ENCODE peak calls at places on chromosomes 2 and 18, in four cellular contexts. One of them, this sample, is unnamed.

GRCh38 chr2:181106789-181107418 is 126.5 kb downstream of the UBE2E3 start:
- DNase-seq in GM23248: peak; percentile 86
- DNase-seq in MM.1S: peak; percentile 43
- DNase-seq in SK-N-SH: no peak
- DNase-seq in this sample: peak; percentile 88

GRCh38 chr2:219018726-219019125 is 22.6 kb downstream of the CFAP65 start:
- DNase-seq in GM23248: no peak
- DNase-seq in MM.1S: no peak
- DNase-seq in SK-N-SH: no peak
- DNase-seq in this sample: no peak

GRCh38 chr2:31401580-31401979 is 13.0 kb downstream of the XDH start:
- DNase-seq in GM23248: peak; percentile 95
- DNase-seq in MM.1S: no peak
- DNase-seq in SK-N-SH: no peak
- DNase-seq in this sample: peak; percentile 96

GRCh38 chr2:203737360-203737759 is 30.9 kb downstream of the CD28 start:
- DNase-seq in GM23248: peak; percentile 60
- DNase-seq in MM.1S: no peak
- DNase-seq in SK-N-SH: no peak
- DNase-seq in this sample: peak; percentile 45

GRCh38 chr18:48902023-48902855 is 48.5 kb downstream of the SMAD7 start:
- DNase-seq in GM23248: peak; percentile 94
- DNase-seq in MM.1S: no peak
- DNase-seq in SK-N-SH: peak; percentile 75
- DNase-seq in this sample: peak; percentile 66

GRCh38 chr2:27860111-27860510 is 30.1 kb downstream of the RBKS start:
- DNase-seq in GM23248: peak; percentile 87
- DNase-seq in MM.1S: no peak
- DNase-seq in SK-N-SH: no peak
- DNase-seq in this sample: peak; percentile 69

GRCh38 chr18:62637807-62638687 is 77.3 kb upstream of the PHLPP1 start:
- DNase-seq in GM23248: peak; percentile 44
- DNase-seq in MM.1S: peak; percentile 61
- DNase-seq in SK-N-SH: peak; percentile 34
- DNase-seq in this sample: peak; percentile 64

GRCh38 chr2:152385718-152386117 is 50.7 kb downstream of the FMNL2 start:
- DNase-seq in GM23248: no peak
- DNase-seq in MM.1S: no peak
- DNase-seq in SK-N-SH: no peak
- DNase-seq in this sample: no peak

GRCh38 chr2:38498039-38498438 is 104.7 kb downstream of the HNRNPLL start:
- DNase-seq in GM23248: no peak
- DNase-seq in MM.1S: no peak
- DNase-seq in SK-N-SH: no peak
- DNase-seq in this sample: no peak

GRCh38 chr18:54162431-54162830 is 62.0 kb downstream of the MBD2 start:
- DNase-seq in GM23248: peak; percentile 87
- DNase-seq in MM.1S: no peak
- DNase-seq in SK-N-SH: no peak
- DNase-seq in this sample: peak; percentile 83

GRCh38 chr2:30371028-30371708 is 75.9 kb upstream of the LCLAT1 start:
- DNase-seq in GM23248: no peak
- DNase-seq in MM.1S: no peak
- DNase-seq in SK-N-SH: no peak
- DNase-seq in this sample: no peak

GRCh38 chr2:144430722-144431163 is 89.2 kb downstream of the ZEB2 start:
- DNase-seq in GM23248: peak; percentile 61
- DNase-seq in MM.1S: no peak
- DNase-seq in SK-N-SH: peak; percentile 8
- DNase-seq in this sample: no peak

GRCh38 chr2:232292395-232293154 is 86.0 kb upstream of the ALPP start:
- DNase-seq in GM23248: peak; percentile 66
- DNase-seq in MM.1S: peak; percentile 67
- DNase-seq in SK-N-SH: peak; percentile 25
- DNase-seq in this sample: peak; percentile 68

GRCh38 chr2:135657806-135658582 is 83.7 kb upstream of the UBXN4 start:
- DNase-seq in GM23248: no peak
- DNase-seq in MM.1S: no peak
- DNase-seq in SK-N-SH: no peak
- DNase-seq in this sample: no peak

GRCh38 chr2:238893349-238894000 is 45.6 kb downstream of the TWIST2 start:
- DNase-seq in GM23248: peak; percentile 66
- DNase-seq in MM.1S: no peak
- DNase-seq in SK-N-SH: no peak
- DNase-seq in this sample: no peak

GRCh38 chr2:29518010-29518409 is 402.8 kb downstream of the CLIP4 start:
- DNase-seq in GM23248: peak; percentile 58
- DNase-seq in MM.1S: no peak
- DNase-seq in SK-N-SH: peak; percentile 60
- DNase-seq in this sample: peak; percentile 40

GRCh38 chr2:152284398-152284797 is 50.6 kb upstream of the FMNL2 start:
- DNase-seq in GM23248: no peak
- DNase-seq in MM.1S: no peak
- DNase-seq in SK-N-SH: no peak
- DNase-seq in this sample: no peak

GRCh38 chr2:109560265-109560664 is 53.5 kb downstream of the SEPTIN10 start:
- DNase-seq in GM23248: peak; percentile 88
- DNase-seq in MM.1S: no peak
- DNase-seq in SK-N-SH: no peak
- DNase-seq in this sample: peak; percentile 63

GRCh38 chr18:56593906-56594305 is 44.5 kb downstream of the TXNL1 start:
- DNase-seq in GM23248: peak; percentile 13
- DNase-seq in MM.1S: no peak
- DNase-seq in SK-N-SH: no peak
- DNase-seq in this sample: peak; percentile 26

GRCh38 chr18:76821875-76822509 is 365 bp upstream of the ZNF236 start:
- DNase-seq in GM23248: peak; percentile 80
- DNase-seq in MM.1S: peak; percentile 56
- DNase-seq in SK-N-SH: peak; percentile 95
- DNase-seq in this sample: peak; percentile 37

GRCh38 chr2:216562689-216563435 is 64.2 kb downstream of the RPL37A start:
- DNase-seq in GM23248: no peak
- DNase-seq in MM.1S: no peak
- DNase-seq in SK-N-SH: no peak
- DNase-seq in this sample: no peak

GRCh38 chr2:14778015-14778414 is 145.5 kb downstream of the LRATD1 start:
- DNase-seq in GM23248: peak; percentile 84
- DNase-seq in MM.1S: no peak
- DNase-seq in SK-N-SH: no peak
- DNase-seq in this sample: peak; percentile 85

GRCh38 chr2:156464106-156464505 is 27.9 kb downstream of the GPD2 start:
- DNase-seq in GM23248: peak; percentile 47
- DNase-seq in MM.1S: no peak
- DNase-seq in SK-N-SH: no peak
- DNase-seq in this sample: peak; percentile 37

GRCh38 chr2:178110681-178111080 is 1.6 kb upstream of the RBM45 start:
- DNase-seq in GM23248: no peak
- DNase-seq in MM.1S: no peak
- DNase-seq in SK-N-SH: no peak
- DNase-seq in this sample: no peak

GRCh38 chr2:197435598-197436435 is 989 bp upstream of the SF3B1 start:
- DNase-seq in GM23248: no peak
- DNase-seq in MM.1S: no peak
- DNase-seq in SK-N-SH: no peak
- DNase-seq in this sample: no peak

GRCh38 chr2:46171996-46172546 is 125.1 kb upstream of the EPAS1 start:
- DNase-seq in GM23248: no peak
- DNase-seq in MM.1S: no peak
- DNase-seq in SK-N-SH: peak; percentile 68
- DNase-seq in this sample: peak; percentile 29

GRCh38 chr2:26114144-26114543 is 58.7 kb upstream of the GAREM2 start:
- DNase-seq in GM23248: no peak
- DNase-seq in MM.1S: no peak
- DNase-seq in SK-N-SH: no peak
- DNase-seq in this sample: no peak
- H3F3A ChIP-seq in GM23248: no peaks in the 10 kb centered on the region
- H3F3A ChIP-seq in MM.1S: no peaks in the 10 kb centered on the region
- H3F3A ChIP-seq in SK-N-SH: no peaks in the 10 kb centered on the region
- H3F3A ChIP-seq in this sample: no peaks in the 10 kb centered on the region

DNA sequence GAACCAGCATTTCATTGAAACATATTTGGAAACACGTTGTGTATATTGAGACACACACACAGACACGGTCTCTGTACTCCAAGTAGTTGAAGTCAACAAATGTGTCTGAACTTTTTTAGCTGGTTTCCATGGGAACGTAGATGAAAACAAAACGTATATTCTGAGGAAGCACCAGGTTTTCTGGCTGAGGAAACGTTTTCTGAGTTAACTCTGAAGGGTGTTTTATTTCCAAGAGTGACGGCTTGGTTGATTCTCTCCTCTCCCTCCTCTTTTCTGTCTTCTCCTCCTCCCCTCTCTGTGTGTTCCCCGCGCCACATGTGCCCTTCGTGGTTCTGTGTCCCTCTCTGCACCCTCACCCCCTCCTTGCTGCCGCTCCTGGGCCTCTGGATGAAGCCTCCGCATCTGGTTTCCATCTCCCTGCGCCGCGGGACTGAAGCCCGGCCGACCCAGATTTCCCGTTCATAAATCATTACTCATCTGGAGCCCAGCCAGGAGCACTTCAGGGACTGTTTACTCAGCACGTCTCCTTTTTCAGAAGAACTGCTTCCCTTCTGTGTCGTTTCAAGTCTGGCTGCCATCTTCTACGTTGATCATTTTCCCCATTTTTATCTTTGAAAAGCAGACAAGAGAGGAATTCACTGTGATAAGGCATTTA is 122.7 kb downstream of the COL6A3 start:
- DNase-seq in GM23248: peak; percentile 97
- DNase-seq in MM.1S: no peak
- DNase-seq in SK-N-SH: peak; percentile 87
- DNase-seq in this sample: peak; percentile 98
- H3K9ac ChIP-seq in GM23248: peak overlapping the region; percentile 85
- H3K9ac ChIP-seq in MM.1S: no peak overlapping the region
- H3K9ac ChIP-seq in SK-N-SH: peak overlapping the region; percentile 86
- H3K9ac ChIP-seq in this sample: peak overlapping the region; percentile 39

GRCh38 chr2:170030040-170030439 is 147.9 kb upstream of the MYO3B start:
- DNase-seq in GM23248: no peak
- DNase-seq in MM.1S: no peak
- DNase-seq in SK-N-SH: no peak
- DNase-seq in this sample: no peak
- H3K9me2 ChIP-seq in GM23248: no peaks in the 10 kb centered on the region
- H3K9me2 ChIP-seq in MM.1S: no peaks in the 10 kb centered on the region
- H3K9me2 ChIP-seq in SK-N-SH: no peaks in the 10 kb centered on the region
- H3K9me2 ChIP-seq in this sample: no peaks in the 10 kb centered on the region

DNA sequence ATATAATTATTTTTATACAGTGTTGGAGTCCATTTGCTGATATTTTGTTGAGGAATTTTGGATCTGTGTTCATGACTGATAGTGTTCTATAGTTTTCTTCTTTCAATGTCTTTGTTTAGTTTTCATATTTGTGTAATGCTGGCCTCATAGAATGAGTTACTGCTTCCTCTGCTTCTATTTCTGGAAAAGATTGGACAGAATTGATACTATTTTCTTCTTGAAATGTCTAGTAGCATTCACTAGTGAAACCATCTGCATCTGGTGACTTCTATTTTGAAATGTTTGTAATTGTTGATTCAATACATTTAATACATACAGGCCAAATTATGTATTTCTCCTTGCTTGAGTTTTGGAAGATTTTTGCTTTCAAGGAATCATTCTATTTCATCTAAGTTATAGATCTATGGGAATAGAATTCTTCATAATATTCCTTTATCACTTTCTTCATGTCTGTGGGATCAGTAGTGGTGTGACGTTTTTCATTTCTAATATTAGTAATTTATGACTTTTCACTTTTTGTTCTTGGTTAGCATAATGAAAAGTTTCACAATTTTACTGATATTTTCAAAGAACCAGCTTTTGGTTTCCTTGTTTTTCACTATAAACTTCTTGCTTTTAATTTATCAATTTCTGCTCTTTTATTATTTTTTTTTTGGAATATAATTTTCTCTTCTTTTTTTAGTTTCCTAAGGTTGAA is 509.9 kb upstream of the VRK2 start:
- DNase-seq in GM23248: no peak
- DNase-seq in MM.1S: no peak
- DNase-seq in SK-N-SH: no peak
- DNase-seq in this sample: no peak
- H3F3A ChIP-seq in GM23248: no peaks in the 10 kb centered on the region
- H3F3A ChIP-seq in MM.1S: no peaks in the 10 kb centered on the region
- H3F3A ChIP-seq in SK-N-SH: no peaks in the 10 kb centered on the region
- H3F3A ChIP-seq in this sample: no peaks in the 10 kb centered on the region

GRCh38 chr2:113027691-113028090 is 22.4 kb downstream of the IL36A start:
- DNase-seq in GM23248: no peak
- DNase-seq in MM.1S: no peak
- DNase-seq in SK-N-SH: no peak
- DNase-seq in this sample: no peak
- H3K9ac ChIP-seq in GM23248: no peak overlapping the region
- H3K9ac ChIP-seq in MM.1S: no peak overlapping the region
- H3K9ac ChIP-seq in SK-N-SH: no peak overlapping the region
- H3K9ac ChIP-seq in this sample: no peak overlapping the region

GRCh38 chr2:7986431-7986830 is 695.4 kb upstream of the ID2 start:
- DNase-seq in GM23248: no peak
- DNase-seq in MM.1S: no peak
- DNase-seq in SK-N-SH: no peak
- DNase-seq in this sample: no peak

GRCh38 chr2:7983912-7984311 is 697.9 kb upstream of the ID2 start:
- DNase-seq in GM23248: no peak
- DNase-seq in MM.1S: no peak
- DNase-seq in SK-N-SH: no peak
- DNase-seq in this sample: no peak

GRCh38 chr2:7984693-7985353 is 697.0 kb upstream of the ID2 start:
- DNase-seq in GM23248: no peak
- DNase-seq in MM.1S: no peak
- DNase-seq in SK-N-SH: no peak
- DNase-seq in this sample: no peak

GRCh38 chr2:7988440-7988839 is 693.4 kb upstream of the ID2 start:
- DNase-seq in GM23248: no peak
- DNase-seq in MM.1S: no peak
- DNase-seq in SK-N-SH: no peak
- DNase-seq in this sample: peak; percentile 32

DNA sequence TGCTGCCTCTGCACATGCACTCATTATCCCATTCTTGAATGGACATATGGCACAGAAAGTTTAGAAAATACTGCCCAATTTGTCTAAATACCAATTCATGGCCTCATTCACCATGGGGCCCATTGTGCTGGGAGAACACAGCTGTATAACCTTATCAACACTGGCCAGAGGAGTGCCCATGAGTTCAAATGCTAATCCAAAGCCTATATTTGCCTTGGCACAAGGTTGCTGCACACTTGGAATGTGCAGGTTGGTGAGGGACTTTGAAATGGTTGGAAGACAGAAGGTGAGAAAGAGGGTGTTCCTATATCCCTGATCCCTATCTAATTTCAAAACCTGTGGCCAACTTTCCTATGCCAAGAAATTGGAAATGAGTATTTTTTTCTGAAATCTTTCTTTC is 693.9 kb upstream of the ID2 start:
- DNase-seq in GM23248: no peak
- DNase-seq in MM.1S: no peak
- DNase-seq in SK-N-SH: no peak
- DNase-seq in this sample: no peak
- H3K9me2 ChIP-seq in GM23248: no peaks in the 10 kb centered on the region
- H3K9me2 ChIP-seq in MM.1S: no peaks in the 10 kb centered on the region
- H3K9me2 ChIP-seq in SK-N-SH: no peaks in the 10 kb centered on the region
- H3K9me2 ChIP-seq in this sample: no peaks in the 10 kb centered on the region

GRCh38 chr2:3581367-3582262 is 6.6 kb downstream of the RPS7 start:
- DNase-seq in GM23248: no peak
- DNase-seq in MM.1S: no peak
- DNase-seq in SK-N-SH: no peak
- DNase-seq in this sample: no peak
- H3F3A ChIP-seq in GM23248: peaks cover 78% of the 10 kb centered on the region
- H3F3A ChIP-seq in MM.1S: peaks cover 18% of the 10 kb centered on the region
- H3F3A ChIP-seq in SK-N-SH: peaks cover 57% of the 10 kb centered on the region
- H3F3A ChIP-seq in this sample: peaks cover 12% of the 10 kb centered on the region

GRCh38 chr2:241323777-241324176 is 8.1 kb downstream of the SEPTIN2 start:
- DNase-seq in GM23248: no peak
- DNase-seq in MM.1S: no peak
- DNase-seq in SK-N-SH: no peak
- DNase-seq in this sample: no peak
- H3K9ac ChIP-seq in GM23248: peak overlapping the region; percentile 66
- H3K9ac ChIP-seq in MM.1S: no peak overlapping the region
- H3K9ac ChIP-seq in SK-N-SH: no peak overlapping the region
- H3K9ac ChIP-seq in this sample: no peak overlapping the region

This sample was measured in PC-3.